ENCODE peak calls at places on chromosomes 6 and 20, in seven cellular contexts. P, X, K, H, R, N and G are unnamed samples. For H3K4me1, the result is how much of the 10 kb centered on the place peaks cover.

GRCh38 chr6:34953084-34954025 is 64.3 kb downstream of the ANKS1A start:
- DNase-seq in P (peak), H (peak), N (no peak), R (no peak), K (no peak), X (peak), G (peak)

GRCh38 chr6:122187186-122187585 is 212.3 kb upstream of the HSF2 start:
- DNase-seq in X (no peak), N (no peak), H (no peak), P (no peak), K (no peak), R (no peak), G (no peak)

GRCh38 chr6:6661684-6662083 is 73.2 kb downstream of the LY86 start:
- DNase-seq in X (peak), N (no peak), P (peak), K (no peak), H (no peak), R (no peak), G (peak)

GRCh38 chr20:33475381-33476160 is 14.3 kb upstream of the CBFA2T2 start:
- DNase-seq in R (no peak), H (no peak), P (no peak), K (no peak), X (no peak), N (no peak), G (no peak)

GRCh38 chr6:69022991-69023390 is 387.9 kb downstream of the ADGRB3 start:
- DNase-seq in R (no peak), H (no peak), N (no peak), X (peak), K (no peak), P (peak), G (peak)

GRCh38 chr6:38876470-38876869 is 161.4 kb downstream of the DNAH8 start:
- DNase-seq in K (no peak), N (no peak), X (no peak), P (peak), H (no peak), R (no peak), G (no peak)

GRCh38 chr6:110448846-110449544 is 27.4 kb downstream of the SLC22A16 start:
- DNase-seq in X (no peak), K (no peak), N (no peak), H (no peak), R (no peak), P (no peak), G (no peak)

GRCh38 chr20:24766143-24766527 is 182.9 kb upstream of the CST7 start:
- DNase-seq in P (no peak), N (no peak), H (no peak), X (no peak), K (no peak), R (no peak), G (no peak)

GRCh38 chr20:44970243-44970757 is 4.0 kb downstream of the STK4 start:
- DNase-seq in R (no peak), N (no peak), P (no peak), K (no peak), H (no peak), X (peak), G (no peak)

GRCh38 chr20:6269163-6269873 is 146.5 kb upstream of the FERMT1 start:
- DNase-seq in H (peak), X (no peak), K (no peak), R (no peak), N (no peak), P (no peak), G (peak)

GRCh38 chr6:127776320-127776719 is 124.5 kb downstream of the THEMIS start:
- DNase-seq in N (no peak), X (no peak), H (no peak), P (no peak), K (no peak), R (no peak), G (no peak)

GRCh38 chr20:41956316-41957050 is 338.3 kb upstream of the CHD6 start:
- DNase-seq in N (no peak), H (peak), K (no peak), X (no peak), R (no peak), P (no peak), G (peak)

GRCh38 chr20:1816384-1817381 is 78.5 kb upstream of the SIRPA start:
- DNase-seq in H (no peak), R (no peak), X (no peak), K (no peak), P (peak), N (no peak), G (peak)

GRCh38 chr6:111776236-111777189 is 96.7 kb downstream of the FYN start:
- DNase-seq in P (peak), H (no peak), N (no peak), K (no peak), X (peak), R (no peak), G (no peak)

GRCh38 chr6:166780284-166780683 is 153.2 kb upstream of the RPS6KA2 start:
- DNase-seq in R (no peak), P (no peak), K (no peak), X (no peak), N (no peak), H (no peak), G (no peak)

GRCh38 chr6:142945446-142946180 is 637 bp upstream of the HIVEP2 start:
- DNase-seq in X (no peak), N (no peak), R (no peak), H (peak), P (no peak), K (peak), G (no peak)

GRCh38 chr20:32972181-32973076 is 31.8 kb downstream of the SUN5 start:
- DNase-seq in X (no peak), N (no peak), P (no peak), K (no peak), R (no peak), H (peak), G (no peak)

GRCh38 chr6:130520235-130520634 is 154.4 kb downstream of the TMEM200A start:
- DNase-seq in K (no peak), X (no peak), R (no peak), N (no peak), H (no peak), P (no peak), G (peak)

GRCh38 chr20:54123587-54124180 is 50.1 kb downstream of the CYP24A1 start:
- DNase-seq in H (peak), K (peak), X (peak), N (no peak), P (peak), R (no peak), G (peak)
- H3K4me1 ChIP-seq in H (under half), K (under half), X (under half), N (under half), P (under half), R (under half), G (under half)

DNA sequence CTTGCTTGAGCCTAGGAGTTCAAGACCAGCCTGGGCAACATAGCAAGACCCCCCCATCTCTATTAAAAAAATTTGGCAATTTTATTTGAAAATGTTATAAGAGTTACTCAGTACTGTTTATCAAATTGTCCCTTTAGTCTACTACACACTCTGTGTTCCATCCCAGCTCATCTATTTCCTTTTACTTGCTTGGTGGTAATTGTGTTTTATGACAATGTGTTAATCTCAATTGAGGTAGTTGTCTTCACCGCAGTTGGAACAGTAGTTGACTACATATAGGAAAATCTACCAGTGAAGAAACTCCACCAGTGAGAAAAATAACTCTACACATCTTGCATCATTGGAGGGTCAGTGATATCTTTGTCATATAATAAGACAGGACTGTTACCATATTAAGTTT is 8.0 kb downstream of the NCOA3 start:
- DNase-seq in H (no peak), X (no peak), K (no peak), N (no peak), R (no peak), P (no peak), G (no peak)
- H3K4me1 ChIP-seq in H (under half), X (under half), K (under half), N (half or more), R (under half), P (under half), G (under half)

DNA sequence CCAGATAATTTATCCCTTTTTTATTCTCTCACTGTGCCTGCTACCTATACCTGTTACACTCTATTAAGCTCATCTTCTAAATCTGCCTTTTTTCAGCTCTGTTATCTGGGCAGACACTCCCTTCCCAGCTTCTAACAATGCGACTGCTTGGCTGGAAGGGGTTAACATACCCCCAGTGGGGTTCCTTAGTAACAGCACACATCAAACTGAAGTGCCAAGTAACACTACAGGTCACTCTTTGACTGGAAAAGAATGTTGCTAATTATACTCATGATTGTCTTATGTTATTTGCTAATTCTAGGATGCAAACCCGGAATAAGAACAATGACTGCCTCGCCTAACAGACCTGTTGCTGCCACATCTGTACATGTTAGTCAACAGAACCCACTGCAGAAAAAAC is 203.5 kb downstream of the EPM2A start:
- DNase-seq in H (peak), K (no peak), R (no peak), N (no peak), P (no peak), X (no peak), G (no peak)
- H3K4me1 ChIP-seq in H (under half), K (under half), R (under half), N (under half), P (under half), X (under half), G (under half)

GRCh38 chr20:31516651-31517050 is 2.4 kb downstream of the HM13 start:
- DNase-seq in H (no peak), P (no peak), R (no peak), N (no peak), X (no peak), K (no peak), G (no peak)
- H3K4me1 ChIP-seq in H (under half), P (under half), R (under half), N (half or more), X (under half), K (under half), G (under half)

GRCh38 chr6:156780962-156781705 is 4.0 kb downstream of the ARID1B start:
- DNase-seq in H (no peak), X (no peak), R (no peak), N (no peak), P (no peak), K (no peak), G (no peak)

GRCh38 chr6:156783958-156784357 is 6.8 kb downstream of the ARID1B start:
- DNase-seq in R (no peak), K (no peak), H (peak), N (no peak), P (no peak), X (no peak), G (no peak)

GRCh38 chr6:156780117-156780641 is 3.0 kb downstream of the ARID1B start:
- DNase-seq in N (no peak), R (no peak), H (peak), X (peak), P (peak), K (no peak), G (peak)

GRCh38 chr6:156782691-156783320 is 5.6 kb downstream of the ARID1B start:
- DNase-seq in X (no peak), K (no peak), N (no peak), P (no peak), H (no peak), R (no peak), G (no peak)

DNA sequence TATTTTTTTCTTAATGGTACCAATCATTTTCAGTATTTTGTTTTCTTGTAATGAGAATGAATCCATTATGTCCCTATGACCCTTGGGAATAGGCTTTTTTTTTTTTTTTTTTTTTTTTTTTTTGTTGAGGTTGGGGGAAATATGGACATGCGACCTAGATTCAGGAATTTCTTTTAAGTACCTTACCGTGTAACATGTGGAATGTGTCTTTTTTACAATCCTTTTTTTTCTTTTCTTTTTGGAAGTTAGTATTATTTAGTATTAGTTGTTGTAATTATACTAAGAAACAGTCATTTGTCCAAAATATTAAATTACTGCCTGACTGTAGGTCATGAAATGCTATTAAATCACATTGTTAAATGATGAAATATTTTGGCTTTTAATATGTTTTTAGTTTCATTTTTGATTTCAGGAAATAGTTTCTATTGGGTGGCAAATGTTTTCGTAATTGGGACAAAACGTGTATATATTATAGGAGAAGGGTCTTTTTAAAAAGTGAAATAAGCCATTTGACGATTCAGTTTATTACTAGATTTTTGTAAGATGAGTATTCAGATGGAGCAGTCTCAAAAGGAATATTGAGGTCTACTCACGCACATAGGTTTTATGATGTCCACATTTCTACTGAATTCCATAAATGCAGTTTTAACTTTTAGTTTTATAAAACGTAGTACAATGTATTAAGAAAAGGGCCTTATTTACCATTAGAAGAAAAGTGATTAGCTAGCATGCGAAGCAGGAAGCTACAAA is 4.9 kb downstream of the ARID1B start:
- DNase-seq in H (no peak), R (no peak), P (no peak), X (peak), N (no peak), K (no peak), G (no peak)
- H3K4me1 ChIP-seq in H (under half), R (under half), P (under half), X (under half), N (half or more), K (under half), G (under half)